ENCODE peak calls at places on chromosomes 1 and 21, in seven cellular contexts. L is IMR-90, G is trophoblast cell, M is H9, O is mesenchymal stem cell, H is H1, Y is mesendoderm. U is an unnamed sample.

GRCh38 chr1:41714613-41715389 is 203.9 kb downstream of the HIVEP3 start:
- DNase-seq in O (no peak), L (no peak), H (no peak), G (no peak), M (no peak), Y (no peak), U (no peak)

GRCh38 chr1:26225033-26225831 is 8.8 kb upstream of the CEP85 start:
- DNase-seq in G (peak), Y (peak), M (peak), L (no peak), H (no peak), O (peak), U (peak)

GRCh38 chr1:243495442-243496172 is 239.8 kb downstream of the SDCCAG8 start:
- DNase-seq in M (no peak), G (no peak), H (no peak), L (peak), O (peak), Y (no peak), U (no peak)

GRCh38 chr1:65112811-65113210 is 35.2 kb upstream of the AK4 start:
- DNase-seq in Y (no peak), O (no peak), M (no peak), H (no peak), L (no peak), G (no peak), U (no peak)

GRCh38 chr1:207841907-207842306 is 69.0 kb downstream of the CD34 start:
- DNase-seq in H (no peak), L (no peak), G (no peak), O (no peak), Y (no peak), M (no peak), U (no peak)

GRCh38 chr1:101239095-101240040 is 2.5 kb downstream of the S1PR1 start:
- DNase-seq in G (no peak), L (no peak), H (no peak), Y (no peak), O (no peak), M (no peak), U (no peak)

GRCh38 chr1:93615201-93616150 is 66.2 kb downstream of the BCAR3 start:
- DNase-seq in H (no peak), Y (peak), O (peak), G (no peak), M (peak), L (peak), U (no peak)

GRCh38 chr21:32048353-32048752 is 175.5 kb downstream of the HUNK start:
- DNase-seq in L (no peak), H (no peak), M (peak), G (no peak), Y (peak), O (no peak), U (no peak)

GRCh38 chr1:64139877-64140276 is 63.5 kb upstream of the UBE2U start:
- DNase-seq in H (no peak), Y (peak), G (peak), O (peak), M (no peak), L (no peak), U (no peak)

DNA sequence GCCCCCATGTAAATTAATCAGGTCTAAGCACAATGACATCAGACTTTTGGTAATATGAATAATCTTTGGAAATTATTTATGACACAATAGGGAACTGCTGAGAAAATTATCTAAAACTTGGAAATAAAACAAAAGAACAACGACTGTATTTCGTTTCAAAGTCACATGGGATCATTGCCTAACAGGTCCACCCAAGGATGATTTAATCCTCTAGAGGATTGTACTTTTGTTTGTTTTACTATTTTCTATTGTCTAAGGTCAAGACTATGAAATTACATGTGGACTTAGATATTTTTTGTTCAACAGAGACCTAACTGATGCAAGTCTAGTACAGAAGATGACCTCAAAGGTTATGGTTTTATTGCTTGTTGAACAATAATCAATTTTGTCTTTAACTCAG is 312.2 kb downstream of the BACH1 start:
- DNase-seq in G (no peak), H (no peak), Y (no peak), M (no peak), O (no peak), L (no peak), U (no peak)
- H2BK5ac ChIP-seq in G (no peak), H (no peak), Y (no peak), M (no peak), O (no peak), L (no peak), U (no peak)

GRCh38 chr21:22679207-22679606 is 1681.0 kb downstream of the NCAM2 start:
- DNase-seq in Y (no peak), G (no peak), L (no peak), O (no peak), M (no peak), H (no peak), U (no peak)
- H3K18ac ChIP-seq in Y (no peak), G (no peak), L (no peak), O (no peak), M (no peak), H (no peak), U (no peak)

DNA sequence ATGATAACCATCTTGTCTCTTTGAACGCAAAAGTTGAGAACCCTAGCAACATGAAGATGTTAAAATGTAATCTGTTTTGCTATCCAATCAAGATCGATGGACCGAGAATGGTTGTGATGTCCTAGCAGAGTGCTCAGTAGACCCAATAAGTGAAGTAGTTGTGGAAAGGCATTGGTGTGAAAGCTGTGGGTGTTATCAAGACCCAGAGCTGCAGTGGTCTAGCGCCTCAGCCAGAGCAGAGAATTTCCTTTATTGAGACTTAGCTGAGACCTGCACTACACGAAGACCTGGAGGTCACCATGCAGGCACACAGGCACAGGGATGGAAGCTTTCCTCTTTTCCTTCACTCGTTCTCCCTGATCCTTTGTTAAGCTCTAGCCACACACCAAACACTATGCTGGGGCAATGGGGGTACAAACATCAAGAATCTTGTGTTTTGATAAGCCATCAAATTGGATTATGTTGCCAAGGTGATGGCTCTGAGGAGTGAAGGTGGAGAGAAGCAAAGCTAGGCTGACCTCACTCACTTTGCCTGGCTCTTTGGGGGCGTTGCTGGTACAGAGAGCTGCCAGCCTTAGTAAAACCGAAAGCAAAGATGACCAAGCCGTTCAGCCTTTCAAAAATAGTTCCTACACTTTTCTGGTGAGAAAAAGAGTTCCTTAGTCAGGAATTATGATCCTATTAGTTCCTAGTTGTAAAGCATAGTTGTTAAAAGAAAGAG is 24.1 kb downstream of the METTL13 start:
- DNase-seq in G (no peak), O (no peak), Y (peak), M (no peak), L (no peak), H (no peak), U (no peak)
- H2AK5ac ChIP-seq in G (no peak), O (no peak), Y (no peak), M (no peak), L (no peak), H (no peak), U (no peak)

DNA sequence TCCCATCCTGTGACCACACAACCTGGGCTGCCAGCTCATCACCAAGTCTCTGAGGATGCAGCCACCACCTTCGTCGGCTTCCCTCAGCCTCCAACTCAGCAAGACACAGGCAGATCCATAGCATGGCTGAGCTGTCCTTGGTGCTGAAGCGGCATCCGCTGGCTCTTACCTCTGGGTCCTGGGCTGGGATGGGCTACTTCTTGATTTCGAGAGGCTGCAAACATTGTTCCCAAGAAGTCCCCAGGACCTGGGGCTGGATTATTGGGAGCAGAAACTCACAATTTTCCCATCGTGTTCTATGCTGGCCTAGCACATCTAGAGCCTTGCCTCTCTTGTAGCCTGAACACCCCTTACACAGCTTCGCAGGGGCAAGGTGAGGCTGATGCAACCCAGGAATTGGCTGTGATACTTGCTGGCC is 24.9 kb upstream of the C1QA start:
- DNase-seq in O (peak), L (peak), H (peak), Y (peak), G (peak), M (peak), U (peak)
- H2BK5ac ChIP-seq in O (no peak), L (no peak), H (no peak), Y (no peak), G (no peak), M (no peak), U (no peak)

DNA sequence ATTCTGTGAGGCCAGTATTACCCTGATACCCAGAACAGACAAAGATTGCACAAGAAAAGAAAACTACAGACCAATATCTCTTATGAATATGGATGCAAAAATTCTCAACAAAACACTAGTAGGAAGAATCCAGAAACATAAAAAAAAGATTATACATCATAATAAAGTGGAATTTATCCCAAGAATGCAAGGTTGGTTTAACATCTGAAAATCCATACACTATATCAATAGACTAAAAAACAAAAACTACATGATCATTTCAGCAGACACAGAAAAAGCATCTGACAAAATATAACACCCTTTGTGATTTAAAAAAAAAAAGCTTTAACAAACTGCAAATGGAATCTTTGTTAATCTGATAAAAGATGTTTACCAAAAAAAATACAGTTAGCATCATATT is 12.2 kb upstream of the MPL start:
- DNase-seq in O (no peak), L (no peak), G (no peak), M (no peak), Y (no peak), H (no peak), U (no peak)
- H3K18ac ChIP-seq in O (no peak), L (no peak), G (no peak), M (no peak), Y (no peak), H (no peak), U (no peak)

GRCh38 chr1:152451254-152451653 is 37.2 kb upstream of the CRNN start:
- DNase-seq in Y (no peak), H (no peak), O (no peak), M (no peak), G (no peak), L (no peak), U (no peak)
- H2AK5ac ChIP-seq in Y (no peak), H (no peak), O (no peak), M (no peak), G (no peak), L (no peak), U (no peak)

GRCh38 chr1:62054188-62054587 is 140.5 kb upstream of the L1TD1 start:
- DNase-seq in G (no peak), H (no peak), O (no peak), L (no peak), Y (no peak), M (no peak), U (no peak)
- H2BK5ac ChIP-seq in G (no peak), H (no peak), O (no peak), L (no peak), Y (no peak), M (no peak), U (no peak)

GRCh38 chr1:182525342-182525741 is 63.7 kb downstream of the RNASEL start:
- DNase-seq in O (no peak), M (no peak), L (no peak), H (no peak), G (no peak), Y (no peak), U (no peak)

DNA sequence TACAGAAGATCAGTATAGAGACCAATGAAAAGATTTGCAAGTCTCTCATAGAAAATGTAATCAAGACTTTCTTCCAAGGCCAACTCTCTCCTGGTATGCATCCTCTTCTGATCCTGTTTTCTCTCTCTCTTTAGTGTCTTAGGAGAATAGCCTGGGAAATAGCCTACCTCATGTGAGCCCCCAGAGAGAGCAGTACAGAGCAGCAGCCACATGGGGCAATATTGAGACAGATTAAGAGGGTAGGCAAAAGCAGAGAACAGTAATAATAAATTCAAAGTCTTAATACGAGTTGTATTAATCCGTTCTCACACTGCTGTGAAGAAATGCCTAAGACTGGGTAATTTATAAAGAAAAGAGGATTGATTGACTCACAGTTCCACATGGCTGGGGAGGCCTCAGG is 61.4 kb downstream of the RNASEL start:
- DNase-seq in G (no peak), Y (no peak), L (no peak), H (no peak), O (no peak), M (no peak), U (no peak)
- H3K18ac ChIP-seq in G (no peak), Y (no peak), L (no peak), H (no peak), O (no peak), M (no peak), U (no peak)

DNA sequence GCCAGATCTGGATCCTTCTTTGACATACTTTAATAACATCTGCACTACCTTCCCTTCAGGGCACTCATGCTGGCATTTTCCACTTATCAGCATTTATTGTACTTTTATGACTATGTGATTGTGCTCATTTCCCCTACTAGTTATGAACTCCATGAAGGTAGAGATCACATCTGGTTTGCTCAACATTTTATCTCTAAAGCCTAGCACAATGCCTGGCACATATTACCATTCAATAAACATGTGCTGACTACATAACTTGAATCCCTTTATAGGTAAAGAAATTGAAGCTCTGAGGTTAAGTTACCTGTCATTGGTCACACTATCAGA is 221.2 kb downstream of the HHIPL2 start:
- DNase-seq in M (no peak), O (no peak), H (no peak), L (no peak), G (no peak), Y (no peak), U (no peak)
- H2AK5ac ChIP-seq in M (no peak), O (no peak), H (no peak), L (no peak), G (no peak), Y (no peak), U (no peak)

DNA sequence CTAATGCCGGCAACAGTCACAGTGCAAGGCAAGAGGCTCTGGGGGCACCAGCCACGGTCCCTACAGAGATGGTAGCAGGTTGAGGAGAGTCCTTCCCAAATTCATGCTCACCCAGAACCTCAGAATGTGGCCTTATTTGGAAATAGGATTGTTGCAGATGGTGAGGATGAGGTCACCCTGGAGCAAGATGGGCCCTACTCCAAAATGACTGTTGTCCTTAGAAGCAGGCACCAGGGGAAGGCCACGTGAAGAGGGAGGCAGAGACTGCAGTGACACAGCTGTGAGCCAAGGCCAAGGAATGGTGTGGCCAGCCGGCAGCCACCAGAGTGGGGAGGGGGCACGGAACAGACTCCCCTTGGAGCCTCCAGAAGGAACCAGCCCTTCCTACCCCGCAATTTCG is 70.8 kb upstream of the CLDN14 start:
- DNase-seq in L (peak), M (no peak), O (no peak), H (no peak), Y (peak), G (no peak), U (no peak)
- H2BK5ac ChIP-seq in L (no peak), M (no peak), O (no peak), H (no peak), Y (no peak), G (no peak), U (no peak)

U was measured in neuronal stem cell.